ENCODE peak calls at places on chromosomes 1 and 21, in four cellular contexts. W is CD8-positive, alpha-beta T cell; M is body of pancreas; Z is fibroblast of lung. N is an unnamed sample.

GRCh38 chr1:218575856-218576255 is 230.7 kb downstream of the TGFB2 start:
- DNase-seq in W (no peak), M (no peak), Z (no peak), N (no peak)

GRCh38 chr1:17045623-17046022 is 8.2 kb downstream of the SDHB start:
- DNase-seq in W (no peak), M (no peak), Z (no peak), N (no peak)

GRCh38 chr1:175927944-175928343 is 184.5 kb upstream of the TNR start:
- DNase-seq in W (no peak), M (no peak), Z (no peak), N (no peak)

GRCh38 chr1:22447581-22448215 is 4.0 kb upstream of the ZBTB40 start:
- DNase-seq in W (no peak), M (no peak), Z (peak; percentile 51), N (no peak)

GRCh38 chr21:25300632-25301031 is 306.6 kb downstream of the MRPL39 start:
- DNase-seq in W (no peak), M (no peak), Z (no peak), N (no peak)

GRCh38 chr1:34166191-34167090 is 1.4 kb upstream of the CSMD2 start:
- DNase-seq in W (no peak), M (no peak), Z (no peak), N (no peak)

GRCh38 chr21:26288033-26288432 is 117.5 kb upstream of the APP start:
- DNase-seq in W (no peak), M (no peak), Z (no peak), N (no peak)

GRCh38 chr1:2353215-2353906 is 38.0 kb downstream of the MORN1 start:
- DNase-seq in W (no peak), M (no peak), Z (no peak), N (no peak)

GRCh38 chr1:200130552-200130951 is 103.0 kb downstream of the NR5A2 start:
- DNase-seq in W (no peak), M (peak; percentile 50), Z (no peak), N (no peak)

GRCh38 chr1:6279066-6279465 is 18.2 kb upstream of the GPR153 start:
- DNase-seq in W (no peak), M (no peak), Z (no peak), N (no peak)
- H3K9me3 ChIP-seq in W (no peaks in the 10 kb centered on the region), M (no peaks in the 10 kb centered on the region), Z (no peaks in the 10 kb centered on the region), N (no peaks in the 10 kb centered on the region)

GRCh38 chr1:41780322-41780721 is 138.4 kb downstream of the HIVEP3 start:
- DNase-seq in W (no peak), M (no peak), Z (no peak), N (no peak)

GRCh38 chr1:41775961-41776585 is 142.6 kb downstream of the HIVEP3 start:
- DNase-seq in W (no peak), M (no peak), Z (no peak), N (peak; percentile 24)

GRCh38 chr1:41776896-41777431 is 141.8 kb downstream of the HIVEP3 start:
- DNase-seq in W (no peak), M (peak; percentile 97), Z (no peak), N (peak; percentile 49)

GRCh38 chr1:41780916-41781315 is 137.8 kb downstream of the HIVEP3 start:
- DNase-seq in W (no peak), M (no peak), Z (no peak), N (no peak)

DNA sequence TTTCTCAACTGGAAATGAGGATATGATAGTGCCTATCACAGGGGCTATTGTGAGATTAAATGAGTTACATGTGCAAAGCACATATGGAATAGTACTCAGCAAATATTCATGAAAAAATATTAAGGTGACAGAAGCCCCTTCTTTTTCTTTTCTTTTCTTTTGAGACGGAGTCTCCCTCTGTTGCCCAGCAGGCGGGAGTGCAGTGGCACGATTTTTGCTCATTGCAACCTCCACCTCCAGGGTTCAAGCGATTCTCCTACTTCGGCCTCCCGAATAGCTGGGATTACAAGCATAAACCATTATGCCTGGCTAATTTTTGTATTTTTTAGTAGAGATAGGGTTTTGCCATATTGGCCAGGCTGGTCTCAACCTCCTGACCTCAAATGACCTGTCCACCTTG is 139.4 kb downstream of the HIVEP3 start:
- DNase-seq in W (no peak), M (no peak), Z (no peak), N (no peak)
- TF ChIP-seq CTCF in W (no peak), M (no peak), Z (peak; percentile 27), N (no peak)

GRCh38 chr1:228901936-228902681 is 166.8 kb downstream of the RHOU start:
- DNase-seq in W (no peak), M (no peak), Z (no peak), N (no peak)
- H3K27ac ChIP-seq in W (no peak overlapping the region), M (no peak overlapping the region), Z (no peak overlapping the region), N (peak overlapping the region; percentile 77)

GRCh38 chr1:82343381-82343780 is 542.6 kb downstream of the ADGRL2 start:
- DNase-seq in W (no peak), M (no peak), Z (no peak), N (no peak)

DNA sequence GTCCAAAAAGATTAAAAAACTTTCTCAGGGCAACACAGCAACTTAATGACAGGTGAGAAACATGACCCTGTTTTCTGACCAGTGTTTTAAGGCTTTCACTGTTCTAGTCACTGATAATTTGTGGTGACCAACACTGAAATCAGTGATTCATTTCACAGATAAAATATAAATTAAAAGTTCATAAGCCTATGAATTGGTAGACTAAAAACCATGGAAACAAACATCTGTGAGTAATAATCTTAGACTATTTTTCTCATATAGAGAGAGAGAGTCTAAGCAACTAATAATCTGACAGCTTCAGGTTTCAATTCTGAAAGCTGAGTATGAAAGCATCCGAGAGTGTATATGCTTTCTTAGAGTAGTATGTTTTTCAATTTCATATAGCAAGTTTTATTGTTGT is 536.9 kb downstream of the ADGRL2 start:
- DNase-seq in W (no peak), M (no peak), Z (no peak), N (no peak)
- H3K9me3 ChIP-seq in W (no peaks in the 10 kb centered on the region), M (no peaks in the 10 kb centered on the region), Z (no peaks in the 10 kb centered on the region), N (no peaks in the 10 kb centered on the region)

GRCh38 chr1:32886012-32886827 is at the start of gene HPCA:
- DNase-seq in W (no peak), M (peak; percentile 64), Z (peak; percentile 43), N (no peak)
- TF ChIP-seq CTCF in W (peak; percentile 18), M (peak; percentile 37), Z (peak; percentile 60), N (no peak)

GRCh38 chr1:83692524-83693336 is 306.2 kb downstream of the TTLL7 start:
- DNase-seq in W (no peak), M (peak; percentile 30), Z (peak; percentile 19), N (no peak)

GRCh38 chr1:83694449-83694848 is 304.5 kb downstream of the TTLL7 start:
- DNase-seq in W (no peak), M (no peak), Z (no peak), N (no peak)

GRCh38 chr1:83697220-83697619 is 301.7 kb downstream of the TTLL7 start:
- DNase-seq in W (no peak), M (no peak), Z (no peak), N (no peak)

GRCh38 chr1:83689900-83690868 is 308.7 kb downstream of the TTLL7 start:
- DNase-seq in W (no peak), M (no peak), Z (no peak), N (no peak)

DNA sequence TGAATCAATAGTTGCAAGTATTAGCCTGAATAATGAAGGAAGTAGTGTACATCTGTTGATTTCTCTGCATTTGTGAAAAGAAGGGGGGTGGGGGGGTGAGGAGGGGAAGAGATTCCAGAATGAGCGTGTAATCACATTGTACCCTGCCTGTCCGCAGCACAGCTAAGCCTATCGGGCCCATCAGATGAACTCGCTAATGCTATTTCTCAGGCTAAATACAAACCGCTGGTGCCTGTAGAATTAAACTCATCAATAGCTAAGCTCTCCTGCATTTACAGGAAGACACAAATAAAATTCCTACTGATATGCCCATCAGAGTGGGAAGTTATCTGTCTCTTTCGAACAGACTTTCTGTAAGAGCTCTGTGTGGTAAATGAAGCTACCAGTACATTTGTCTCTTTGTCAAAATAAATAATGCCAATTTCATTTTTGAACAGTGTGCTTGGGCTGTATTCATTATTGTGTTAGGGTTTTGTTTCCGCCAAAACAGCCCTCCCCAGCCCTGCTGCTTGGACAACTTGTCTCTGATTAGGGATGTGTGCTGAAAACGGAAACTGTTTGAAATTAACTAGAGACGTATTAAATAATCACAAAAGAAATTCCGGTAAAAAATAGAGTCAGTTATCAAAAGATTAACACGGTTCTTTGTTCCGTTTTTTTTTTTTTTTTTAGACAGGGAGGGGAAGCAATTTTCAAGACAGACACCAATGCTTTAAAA is 305.4 kb downstream of the TTLL7 start:
- DNase-seq in W (no peak), M (no peak), Z (peak; percentile 8), N (no peak)
- H3K27ac ChIP-seq in W (no peak overlapping the region), M (peak overlapping the region; percentile 63), Z (no peak overlapping the region), N (no peak overlapping the region)

GRCh38 chr1:243230914-243231313 is 24.2 kb downstream of the CEP170 start:
- DNase-seq in W (no peak), M (no peak), Z (peak; percentile 57), N (no peak)
- H3K9me3 ChIP-seq in W (peaks cover 6% of the 10 kb centered on the region), M (peaks cover 5% of the 10 kb centered on the region), Z (no peaks in the 10 kb centered on the region), N (no peaks in the 10 kb centered on the region)

DNA sequence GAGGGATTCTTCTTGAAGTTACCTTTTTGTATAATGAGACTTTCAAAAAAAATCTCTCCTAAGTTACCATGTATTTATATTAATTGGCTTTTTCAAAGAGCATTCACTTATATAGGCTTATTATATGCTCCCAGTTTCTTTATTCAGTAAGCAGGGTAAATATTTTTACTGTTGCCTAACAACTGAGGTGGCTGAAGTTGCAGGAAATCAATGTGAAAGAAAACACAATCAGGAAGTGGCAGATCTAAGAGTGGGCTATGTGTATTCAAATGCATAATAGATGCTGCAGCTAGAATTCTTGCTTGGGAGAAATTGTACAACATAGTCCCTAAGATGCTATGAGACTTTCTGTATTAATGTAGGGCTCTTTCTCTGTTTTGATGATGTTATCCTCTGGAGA is 606.9 kb downstream of the NUF2 start:
- DNase-seq in W (no peak), M (no peak), Z (no peak), N (no peak)
- TF ChIP-seq CTCF in W (no peak), M (no peak), Z (no peak), N (no peak)

N was measured in prostate gland.